ENCODE peak calls at places on chromosomes 11 and 22, in seven cellular contexts. C, X, K, D, M, U and N are unnamed samples.

GRCh38 chr22:41043727-41044126 is 48.7 kb upstream of the EP300 start:
- DNase-seq in C (no peak), X (no peak), K (no peak), D (no peak), M (no peak), U (no peak), N (no peak)

GRCh38 chr11:117022526-117022925 is 75.7 kb downstream of the SIK3 start:
- DNase-seq in C (no peak), X (no peak), K (no peak), D (no peak), M (no peak), U (peak), N (no peak)

GRCh38 chr11:17927643-17928343 is 85.1 kb downstream of the SERGEF start:
- DNase-seq in C (no peak), X (no peak), K (no peak), D (no peak), M (no peak), U (no peak), N (no peak)

GRCh38 chr22:50186789-50187523 is 1.2 kb downstream of the TRABD start:
- DNase-seq in C (no peak), X (no peak), K (no peak), D (no peak), M (no peak), U (no peak), N (no peak)

GRCh38 chr22:38477515-38477914 is 9.6 kb downstream of the KDELR3 start:
- DNase-seq in C (no peak), X (no peak), K (no peak), D (no peak), M (no peak), U (no peak), N (no peak)

GRCh38 chr22:31628969-31629723 is 32.9 kb downstream of the PISD start:
- DNase-seq in C (no peak), X (no peak), K (no peak), D (no peak), M (no peak), U (no peak), N (peak)

GRCh38 chr22:22770280-22770871 is 117.2 kb upstream of the IGLL5 start:
- DNase-seq in C (peak), X (peak), K (peak), D (peak), M (no peak), U (peak), N (no peak)

GRCh38 chr11:92141159-92141558 is 83.5 kb upstream of the FAT3 start:
- DNase-seq in C (no peak), X (no peak), K (peak), D (no peak), M (no peak), U (no peak), N (no peak)

GRCh38 chr11:21965221-21965620 is 227.7 kb upstream of the ANO5 start:
- DNase-seq in C (no peak), X (no peak), K (no peak), D (no peak), M (no peak), U (no peak), N (no peak)

GRCh38 chr22:38415046-38415445 is 40.0 kb downstream of the KCNJ4 start:
- DNase-seq in C (no peak), X (no peak), K (no peak), D (no peak), M (no peak), U (no peak), N (peak)

GRCh38 chr11:89405629-89406028 is 85.5 kb downstream of the NOX4 start:
- DNase-seq in C (no peak), X (no peak), K (peak), D (no peak), M (no peak), U (no peak), N (no peak)

GRCh38 chr22:49444781-49445180 is 382.9 kb downstream of the BRD1 start:
- DNase-seq in C (no peak), X (no peak), K (no peak), D (no peak), M (no peak), U (no peak), N (no peak)

GRCh38 chr22:30821381-30821780 is 126.7 kb downstream of the OSBP2 start:
- DNase-seq in C (no peak), X (no peak), K (no peak), D (no peak), M (no peak), U (no peak), N (no peak)

GRCh38 chr11:106466441-106467190 is 389.2 kb downstream of the AASDHPPT start:
- DNase-seq in C (no peak), X (no peak), K (no peak), D (peak), M (no peak), U (no peak), N (no peak)

GRCh38 chr11:102564110-102564509 is 33.6 kb upstream of the MMP7 start:
- DNase-seq in C (no peak), X (no peak), K (no peak), D (no peak), M (no peak), U (no peak), N (no peak)

GRCh38 chr11:30504468-30504867 is 81.7 kb downstream of the MPPED2 start:
- DNase-seq in C (no peak), X (no peak), K (no peak), D (no peak), M (no peak), U (no peak), N (no peak)

GRCh38 chr11:62580959-62581715 is 7.4 kb upstream of the EEF1G start:
- DNase-seq in C (no peak), X (no peak), K (no peak), D (no peak), M (no peak), U (no peak), N (no peak)

GRCh38 chr11:95074806-95075563 is 8.3 kb downstream of the SRSF8 start:
- DNase-seq in C (no peak), X (no peak), K (peak), D (no peak), M (no peak), U (no peak), N (no peak)